ENCODE peak calls at places on chromosomes 3 and 15, in four cellular contexts. Q, W, H and B are unnamed samples.

GRCh38 chr3:60755094-60755493 is 496.2 kb downstream of the FHIT start:
- DNase-seq in Q (no peak), H (no peak), W (peak), B (no peak)

GRCh38 chr15:70358011-70358819 is 260.5 kb upstream of the TLE3 start:
- DNase-seq in Q (no peak), W (no peak), H (no peak), B (no peak)

GRCh38 chr15:39300451-39301153 is 280.3 kb upstream of the THBS1 start:
- DNase-seq in W (no peak), Q (no peak), H (no peak), B (no peak)

GRCh38 chr15:93829115-93829849 is 402.1 kb upstream of the MCTP2 start:
- DNase-seq in H (no peak), Q (no peak), W (no peak), B (no peak)

GRCh38 chr3:11641683-11642407 is 1.9 kb downstream of the VGLL4 start:
- DNase-seq in Q (peak), H (no peak), W (no peak), B (no peak)

GRCh38 chr15:57545995-57546394 is 45.7 kb upstream of the MYZAP start:
- DNase-seq in Q (no peak), H (no peak), W (no peak), B (no peak)

GRCh38 chr3:71905426-71905825 is 120.5 kb upstream of the PROK2 start:
- DNase-seq in H (no peak), Q (peak), W (no peak), B (no peak)

GRCh38 chr3:38985581-38985980 is 66.2 kb downstream of the SCN11A start:
- DNase-seq in W (no peak), H (peak), Q (no peak), B (no peak)

GRCh38 chr15:39885099-39885777 is 34.8 kb downstream of the GPR176 start:
- DNase-seq in Q (no peak), H (no peak), W (no peak), B (no peak)